ENCODE peak calls at places on chromosomes 3 and 15, in six cellular contexts. X is heart left ventricle; P is stimulated activated CD4-positive, alpha-beta T cell treated with anti-CD3 and anti-CD28 coated beads, Interleukin-1b, Interleukin-23, amount 100 ng/mL, for 48 hours; J is NCI-H2081; C is NCI-H510A treated with DMSO at 0.1 percent for 48 hours; F is NK-92 treated with Interleukin-12 subunit alpha and Interleukin-12 subunit beta, amount 100 ng/mL, for 24 hours. W is an unnamed sample.

GRCh38 chr3:196948442-196949365 is 6.4 kb upstream of the NCBP2 start:
- DNase-seq in X (no peak), P (no peak), J (peak; percentile 78), C (no peak), F (no peak), W (no peak)

GRCh38 chr3:53696401-53697172 is 149.6 kb downstream of the CHDH start:
- DNase-seq in X (no peak), P (no peak), J (no peak), C (no peak), F (no peak), W (no peak)

GRCh38 chr3:157493627-157494550 is 9.3 kb downstream of the VEPH1 start:
- DNase-seq in X (no peak), P (no peak), J (peak; percentile 88), C (peak; percentile 31), F (no peak), W (peak; percentile 66)

GRCh38 chr3:151379083-151379734 is 5.3 kb downstream of the P2RY12 start:
- DNase-seq in X (no peak), P (peak; percentile 3), J (peak; percentile 9), C (no peak), F (no peak), W (no peak)

GRCh38 chr3:11476814-11477213 is 166.9 kb downstream of the VGLL4 start:
- DNase-seq in X (no peak), P (no peak), J (peak; percentile 78), C (peak; percentile 69), F (no peak), W (peak; percentile 8)

GRCh38 chr15:85956515-85957275 is 123.0 kb upstream of the AGBL1 start:
- DNase-seq in X (no peak), P (no peak), J (no peak), C (no peak), F (no peak), W (no peak)

GRCh38 chr3:187064210-187065115 is 74.8 kb downstream of the RPL39L start:
- DNase-seq in X (no peak), P (no peak), J (no peak), C (peak; percentile 24), F (no peak), W (no peak)

GRCh38 chr15:89824607-89824867 is 9.9 kb upstream of the ANPEP start:
- DNase-seq in X (no peak), P (no peak), J (no peak), C (no peak), F (no peak), W (no peak)

GRCh38 chr3:29718661-29719065 is 437.8 kb downstream of the RBMS3 start:
- DNase-seq in X (no peak), P (no peak), J (no peak), C (no peak), F (no peak), W (no peak)

GRCh38 chr3:193863657-193864323 is 270.8 kb downstream of the OPA1 start:
- DNase-seq in X (peak; percentile 67), P (no peak), J (no peak), C (no peak), F (no peak), W (no peak)

GRCh38 chr3:186368717-186369116 is 6.7 kb upstream of the DGKG start:
- DNase-seq in X (no peak), P (no peak), J (no peak), C (peak; percentile 16), F (no peak), W (no peak)

GRCh38 chr3:125011941-125012340 is 43.9 kb downstream of the HEG1 start:
- DNase-seq in X (no peak), P (no peak), J (no peak), C (no peak), F (no peak), W (no peak)

GRCh38 chr3:9314796-9315195 is 48.1 kb upstream of the THUMPD3 start:
- DNase-seq in X (no peak), P (no peak), J (no peak), C (no peak), F (no peak), W (peak; percentile 52)

GRCh38 chr15:36501063-36501678 is 78.3 kb upstream of the CDIN1 start:
- DNase-seq in X (no peak), P (no peak), J (peak; percentile 95), C (peak; percentile 70), F (no peak), W (peak; percentile 13)

GRCh38 chr3:38992117-38992779 is 59.5 kb downstream of the SCN11A start:
- DNase-seq in X (no peak), P (no peak), J (no peak), C (no peak), F (no peak), W (no peak)

GRCh38 chr3:139491027-139491700 is 14.8 kb upstream of the RBP2 start:
- DNase-seq in X (peak; percentile 35), P (no peak), J (peak; percentile 88), C (peak; percentile 61), F (no peak), W (peak; percentile 91)

GRCh38 chr15:59274126-59274970 is 67.7 kb downstream of the LDHAL6B start:
- DNase-seq in X (no peak), P (no peak), J (no peak), C (no peak), F (no peak), W (no peak)

GRCh38 chr3:69747511-69748248 is 8.4 kb downstream of the MITF start:
- DNase-seq in X (no peak), P (no peak), J (no peak), C (no peak), F (no peak), W (no peak)

GRCh38 chr15:58678683-58679082 is 70.8 kb downstream of the ADAM10 start:
- DNase-seq in X (no peak), P (no peak), J (no peak), C (no peak), F (no peak), W (no peak)

GRCh38 chr3:111619833-111620232 is 24.7 kb upstream of the ZBED2 start:
- DNase-seq in X (no peak), P (no peak), J (no peak), C (no peak), F (no peak), W (no peak)